ENCODE peak calls at places on chromosomes 16 and 17, in six cellular contexts. Z is CD8-positive, alpha-beta memory T cell; G is fibroblast of lung; I is colonic mucosa; P is neural progenitor cell; H is psoas muscle. S is an unnamed sample.
A peak's percentile ranks its signal among the peaks of the same experiment; 100 is the strongest.

GRCh38 chr16:48133455-48134226 is 22.2 kb downstream of the ABCC12 start:
- DNase-seq in G (no peak), H (no peak), I (no peak), P (no peak), Z (no peak), S (no peak)

GRCh38 chr17:74759243-74759801 is 10.9 kb downstream of the NHERF1 start:
- DNase-seq in I (no peak), H (no peak), P (no peak), G (no peak), Z (peak; percentile 77), S (no peak)

GRCh38 chr16:51553910-51554309 is 402.8 kb upstream of the SALL1 start:
- DNase-seq in Z (no peak), G (peak; percentile 85), P (no peak), H (no peak), I (no peak), S (no peak)

GRCh38 chr17:75487351-75488070 is 27.8 kb downstream of the CASKIN2 start:
- DNase-seq in H (peak; percentile 65), Z (peak; percentile 68), I (peak; percentile 36), P (no peak), G (no peak), S (peak; percentile 45)

GRCh38 chr17:55124730-55125129 is 140.0 kb upstream of the HLF start:
- DNase-seq in H (no peak), G (no peak), P (no peak), I (peak; percentile 46), Z (no peak), S (peak; percentile 56)

GRCh38 chr17:40309031-40309937 is at the start of gene RARA:
- DNase-seq in P (peak; percentile 83), H (peak; percentile 68), Z (no peak), I (peak; percentile 79), G (peak; percentile 48), S (peak; percentile 83)

GRCh38 chr17:12922120-12922519 is 95.7 kb downstream of the ELAC2 start:
- DNase-seq in Z (no peak), G (no peak), H (no peak), P (no peak), I (no peak), S (no peak)

GRCh38 chr17:40551874-40552768 is 13.2 kb downstream of the CCR7 start:
- DNase-seq in P (no peak), I (peak; percentile 27), Z (peak; percentile 10), G (peak; percentile 96), H (peak; percentile 79), S (peak; percentile 16)

GRCh38 chr17:13562271-13562800 is 39.4 kb downstream of the HS3ST3A1 start:
- DNase-seq in H (no peak), Z (no peak), G (peak; percentile 95), P (no peak), I (no peak), S (no peak)

GRCh38 chr16:10927497-10928112 is 14.7 kb downstream of the DEXI start:
- DNase-seq in H (no peak), I (no peak), P (no peak), G (no peak), Z (no peak), S (no peak)

GRCh38 chr17:47967607-47968252 is 3.2 kb upstream of the CDK5RAP3 start:
- DNase-seq in I (no peak), P (no peak), G (peak; percentile 69), Z (no peak), H (no peak), S (peak; percentile 61)

GRCh38 chr17:39094607-39095308 is 56.7 kb downstream of the PLXDC1 start:
- DNase-seq in H (no peak), I (no peak), G (no peak), P (no peak), Z (peak; percentile 72), S (peak; percentile 29)

GRCh38 chr17:72467841-72468653 is 347.2 kb downstream of the SOX9 start:
- DNase-seq in H (peak; percentile 66), G (peak; percentile 56), Z (no peak), P (peak; percentile 64), I (peak; percentile 88), S (peak; percentile 86)

GRCh38 chr17:50683434-50684287 is 24.1 kb downstream of the ANKRD40 start:
- DNase-seq in Z (no peak), H (no peak), P (no peak), G (no peak), I (no peak), S (no peak)

GRCh38 chr16:49690778-49691177 is 165.1 kb downstream of the ZNF423 start:
- DNase-seq in H (no peak), I (no peak), Z (no peak), G (no peak), P (no peak), S (no peak)

GRCh38 chr16:73051903-73052302 is 4.0 kb upstream of the ZFHX3 start:
- DNase-seq in Z (no peak), P (no peak), G (peak; percentile 51), H (no peak), I (no peak), S (no peak)

GRCh38 chr17:63775420-63775819 is 1.4 kb downstream of the DDX42 start:
- DNase-seq in H (no peak), P (peak; percentile 10), Z (no peak), I (no peak), G (no peak), S (no peak)

GRCh38 chr17:32348483-32348800 is 1.5 kb upstream of the ZNF207 start:
- DNase-seq in I (peak; percentile 40), H (no peak), P (no peak), G (no peak), Z (no peak), S (no peak)

GRCh38 chr17:81049372-81049911 is 14.5 kb downstream of the BAIAP2 start:
- DNase-seq in Z (no peak), P (no peak), H (no peak), I (no peak), G (no peak), S (no peak)

GRCh38 chr17:44005527-44005864 is 1.1 kb downstream of the NAGS start:
- DNase-seq in Z (no peak), H (peak; percentile 54), P (no peak), G (no peak), I (no peak), S (no peak)

GRCh38 chr17:71392715-71393567 is 727.9 kb upstream of the SOX9 start:
- DNase-seq in P (no peak), Z (no peak), I (no peak), G (peak; percentile 60), H (no peak), S (no peak)

DNA sequence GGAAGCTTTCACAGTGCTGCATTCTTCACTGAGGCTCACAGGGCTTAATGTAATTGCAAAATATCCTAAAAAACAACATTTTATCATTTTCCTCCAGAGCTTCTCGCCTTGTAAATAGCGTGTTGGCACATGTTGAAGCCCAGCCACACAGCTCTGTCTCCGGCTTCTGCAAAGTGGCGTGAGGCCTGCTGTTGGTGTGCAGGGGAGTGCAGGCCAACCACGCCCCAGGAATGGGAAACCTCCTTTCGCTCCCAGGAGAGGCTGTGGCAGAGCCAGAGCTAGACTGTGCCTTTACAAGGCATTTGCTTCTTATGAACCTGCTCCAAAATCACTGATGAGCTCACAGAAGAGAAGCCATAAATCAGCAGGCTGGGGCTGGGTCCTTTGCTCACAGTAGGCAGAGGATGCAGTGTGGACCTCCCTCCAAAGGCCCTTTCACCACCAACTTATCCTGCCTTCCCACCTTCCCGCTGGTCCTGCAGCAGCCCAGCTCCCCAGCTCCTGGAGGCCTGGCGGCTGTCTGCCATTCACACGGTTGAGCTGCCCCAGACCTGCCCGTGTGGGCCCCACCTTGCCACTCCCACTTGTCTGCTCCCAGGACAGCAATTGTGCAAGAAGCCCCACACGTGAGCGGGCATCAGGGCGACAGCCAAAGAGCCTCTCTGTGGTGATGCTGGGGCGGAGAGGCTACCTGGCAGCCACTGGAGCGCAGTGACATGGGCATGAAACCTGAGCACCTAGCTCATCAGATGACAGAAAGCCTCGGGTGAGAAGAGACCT is 248.4 kb upstream of the MAF start:
- DNase-seq in Z (no peak), P (no peak), I (no peak), H (no peak), G (no peak), S (no peak)
- H3K4me1 ChIP-seq in Z (no peaks in the 10 kb centered on the region), P (no peaks in the 10 kb centered on the region), I (no peaks in the 10 kb centered on the region), H (no peaks in the 10 kb centered on the region), G (no peaks in the 10 kb centered on the region), S (no peaks in the 10 kb centered on the region)

GRCh38 chr16:88749358-88749757 is 35.7 kb downstream of the PIEZO1 start:
- DNase-seq in I (no peak), Z (no peak), G (no peak), H (no peak), P (no peak), S (no peak)
- H3K4me1 ChIP-seq in I (peaks cover under 1% of the 10 kb centered on the region), Z (peaks cover 18% of the 10 kb centered on the region), G (peaks cover 2% of the 10 kb centered on the region), H (no peaks in the 10 kb centered on the region), P (peaks cover 10% of the 10 kb centered on the region), S (no peaks in the 10 kb centered on the region)

DNA sequence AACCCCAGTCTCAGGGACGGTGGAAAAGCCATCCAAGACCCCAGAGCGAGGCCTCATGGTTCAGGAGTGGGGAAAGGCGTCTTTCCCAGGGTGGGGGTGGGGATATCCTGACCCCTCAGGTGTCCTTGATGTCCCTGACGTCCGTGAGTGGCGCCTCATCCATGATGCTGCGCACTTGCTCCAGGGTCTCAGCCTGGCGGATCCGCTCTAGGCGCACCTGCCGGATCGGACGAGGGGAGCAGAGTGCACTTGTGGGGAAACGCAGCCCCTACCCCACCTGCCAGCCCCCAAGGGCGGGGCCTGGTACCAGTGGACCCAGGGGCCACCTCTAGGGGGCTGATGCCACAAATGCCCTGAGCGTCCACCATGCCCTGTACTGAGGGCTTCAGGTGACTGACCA is 20.2 kb downstream of the RABEP2 start:
- DNase-seq in H (no peak), G (no peak), P (no peak), I (no peak), Z (no peak), S (no peak)
- H3K4me1 ChIP-seq in H (no peaks in the 10 kb centered on the region), G (no peaks in the 10 kb centered on the region), P (no peaks in the 10 kb centered on the region), I (no peaks in the 10 kb centered on the region), Z (no peaks in the 10 kb centered on the region), S (no peaks in the 10 kb centered on the region)

DNA sequence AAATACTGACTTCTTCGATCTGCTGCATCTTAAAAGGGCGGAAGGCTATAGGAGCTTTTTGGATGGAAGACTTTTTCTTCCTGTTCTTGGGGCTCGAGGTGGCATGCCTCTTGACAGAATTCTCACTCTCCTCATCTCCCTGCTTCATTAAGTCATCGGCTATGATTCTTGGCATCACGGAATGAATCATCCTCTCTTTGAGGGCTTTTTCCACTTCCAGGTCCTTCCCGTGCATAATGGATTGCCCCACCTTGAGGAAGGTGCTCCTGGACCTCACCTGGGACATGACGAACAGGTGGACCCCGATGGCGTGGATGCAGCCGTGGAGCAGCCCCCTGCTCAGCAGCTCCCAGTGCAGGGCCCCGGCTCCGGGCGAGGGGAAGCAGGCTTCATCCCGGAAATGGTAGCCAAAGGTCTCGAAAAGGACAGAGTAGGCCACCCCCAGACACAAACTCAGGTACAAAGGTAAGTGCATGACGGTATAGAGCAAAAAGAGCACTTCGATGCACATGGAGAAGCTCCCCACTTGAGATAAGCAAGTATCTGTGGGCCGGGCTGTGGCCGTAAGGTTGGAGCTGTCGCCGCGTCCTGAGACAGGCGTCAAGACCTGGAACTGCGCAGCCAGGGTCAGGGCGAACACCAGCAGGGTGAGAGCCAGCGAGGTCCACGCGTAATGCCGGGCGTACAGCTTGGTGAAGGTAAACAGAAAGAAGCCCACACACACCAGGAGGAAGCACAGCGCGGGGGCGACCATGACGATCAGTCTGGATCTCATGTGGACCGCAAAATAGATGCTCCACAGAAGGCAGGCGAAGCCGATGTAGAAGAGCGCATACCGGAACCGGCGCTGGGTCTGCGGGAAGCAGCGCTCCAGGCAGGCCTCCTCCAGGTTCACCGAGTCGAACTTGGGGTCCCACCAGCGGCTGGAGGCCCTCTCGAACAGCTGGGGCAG is 1.7 kb downstream of the ADCY9 start:
- DNase-seq in I (no peak), P (no peak), G (no peak), Z (peak; percentile 47), H (peak; percentile 64), S (no peak)
- H3K4me1 ChIP-seq in I (peaks cover 11% of the 10 kb centered on the region), P (peaks cover 4% of the 10 kb centered on the region), G (peaks cover 18% of the 10 kb centered on the region), Z (peaks cover 36% of the 10 kb centered on the region), H (peaks cover 51% of the 10 kb centered on the region), S (peaks cover 49% of the 10 kb centered on the region)